ENCODE peak calls at places on chromosomes 3 and 15, in five cellular contexts. K is mucosa of descending colon, A is AG09309, T is NAMALWA, B is endodermal cell. V is an unnamed sample.
A peak's percentile ranks its signal among the peaks of the same experiment; 100 is the strongest.

GRCh38 chr3:56022619-56023018 is 445.6 kb downstream of the ERC2 start:
- DNase-seq in K (no peak), B (no peak), T (no peak), A (no peak), V (no peak)

GRCh38 chr15:78767331-78767951 is 43.8 kb downstream of the ADAMTS7 start:
- DNase-seq in B (no peak), A (no peak), T (no peak), K (no peak), V (no peak)

GRCh38 chr3:42264399-42265058 is 1.5 kb downstream of the CCK start:
- DNase-seq in K (no peak), B (peak; percentile 83), T (no peak), A (no peak), V (no peak)

GRCh38 chr3:115325539-115325938 is 178.5 kb upstream of the ZBTB20 start:
- DNase-seq in B (peak; percentile 90), A (no peak), K (no peak), T (peak; percentile 4), V (peak; percentile 30)

GRCh38 chr3:18389108-18389733 is 35.9 kb downstream of the SATB1 start:
- DNase-seq in B (no peak), K (no peak), A (no peak), T (peak; percentile 61), V (peak; percentile 38)

GRCh38 chr3:58068126-58068809 is 60.0 kb downstream of the FLNB start:
- DNase-seq in B (no peak), T (no peak), A (no peak), K (no peak), V (no peak)

GRCh38 chr3:13336592-13336991 is 83.5 kb downstream of the NUP210 start:
- DNase-seq in T (no peak), K (no peak), A (no peak), B (no peak), V (no peak)

GRCh38 chr15:43920815-43921214 is 94.0 kb downstream of the WDR76 start:
- DNase-seq in K (no peak), T (no peak), B (peak; percentile 60), A (no peak), V (no peak)

GRCh38 chr3:106425021-106425420 is 556.2 kb upstream of the CBLB start:
- DNase-seq in T (no peak), B (no peak), A (peak; percentile 64), K (no peak), V (no peak)

GRCh38 chr3:12193485-12194165 is 34.9 kb upstream of the TIMP4 start:
- DNase-seq in K (no peak), A (peak; percentile 95), T (no peak), B (no peak), V (peak; percentile 92)

GRCh38 chr3:52058111-52058510 is 1.7 kb upstream of the DUSP7 start:
- DNase-seq in T (no peak), B (no peak), A (no peak), K (no peak), V (peak; percentile 47)

GRCh38 chr3:127092776-127093175 is 100.2 kb upstream of the PRR23E start:
- DNase-seq in B (no peak), K (no peak), T (no peak), A (no peak), V (no peak)

GRCh38 chr3:39911465-39912309 is 102.3 kb downstream of the MYRIP start:
- DNase-seq in K (no peak), B (peak; percentile 79), T (no peak), A (peak; percentile 7), V (no peak)

GRCh38 chr15:70132148-70132547 is 34.4 kb upstream of the TLE3 start:
- DNase-seq in T (no peak), K (no peak), B (no peak), A (no peak), V (no peak)

GRCh38 chr3:146574173-146574572 is 29.8 kb upstream of the PLSCR1 start:
- DNase-seq in K (no peak), T (no peak), A (no peak), B (no peak), V (no peak)

GRCh38 chr3:98056035-98056434 is 20.9 kb upstream of the GABRR3 start:
- DNase-seq in B (no peak), T (no peak), K (no peak), A (no peak), V (no peak)

GRCh38 chr3:80000022-80000421 is 232.2 kb upstream of the ROBO1 start:
- DNase-seq in K (no peak), B (no peak), A (no peak), T (no peak), V (no peak)

V was measured in NB4.